ENCODE peak calls at places on chromosomes 4 and X, in seven cellular contexts. I is CD8-positive, alpha-beta T cell; O is IMR-90; P is sigmoid colon; S is GM23338; R is bronchial epithelial cell; F is K562. A is an unnamed sample.

GRCh38 chr4:90127223-90127705 is at the start of gene CCSER1:
- DNase-seq in F (no peak), P (peak; percentile 74), R (peak; percentile 51), O (peak; percentile 1), S (peak; percentile 64), I (no peak), A (peak; percentile 42)

GRCh38 chr4:76993787-76994641 is 44.5 kb downstream of the SEPTIN11 start:
- DNase-seq in R (no peak), S (no peak), P (no peak), I (peak; percentile 68), O (no peak), F (no peak), A (no peak)

GRCh38 chr4:163902417-163902816 is 407.9 kb downstream of the TMA16 start:
- DNase-seq in S (peak; percentile 21), R (no peak), I (no peak), O (no peak), P (no peak), F (no peak), A (no peak)

GRCh38 chr4:76208005-76208765 is 5.4 kb downstream of the SCARB2 start:
- DNase-seq in S (no peak), I (no peak), F (no peak), O (peak; percentile 94), P (peak; percentile 93), R (peak; percentile 91), A (no peak)

GRCh38 chr4:122758033-122758432 is 25.5 kb downstream of the BBS12 start:
- DNase-seq in I (no peak), R (peak; percentile 31), P (no peak), O (peak; percentile 51), S (peak; percentile 75), F (peak; percentile 37), A (no peak)

GRCh38 chr4:37641352-37641751 is 44.8 kb downstream of the RELL1 start:
- DNase-seq in O (no peak), R (peak; percentile 40), F (no peak), P (no peak), S (peak; percentile 27), I (no peak), A (no peak)

GRCh38 chrX:131607796-131608369 is 64.0 kb downstream of the OR13H1 start:
- DNase-seq in P (no peak), R (no peak), O (no peak), F (no peak), I (no peak), S (no peak), A (no peak)

GRCh38 chr4:88599714-88600113 is 7.4 kb downstream of the HERC3 start:
- DNase-seq in P (no peak), O (no peak), I (no peak), S (no peak), R (no peak), F (no peak), A (no peak)

GRCh38 chr4:94995684-94996394 is 238.1 kb downstream of the BMPR1B start:
- DNase-seq in I (no peak), P (no peak), R (peak; percentile 51), O (peak; percentile 29), S (peak; percentile 58), F (no peak), A (no peak)

GRCh38 chr4:189285377-189285776 is 655.3 kb upstream of the FRG1 start:
- DNase-seq in F (peak; percentile 2), P (no peak), S (peak; percentile 51), R (no peak), O (no peak), I (no peak), A (no peak)

GRCh38 chr4:42150653-42151567 is 1.5 kb downstream of the BEND4 start:
- DNase-seq in I (no peak), O (no peak), R (no peak), P (no peak), S (peak; percentile 64), F (no peak), A (no peak)

GRCh38 chr4:103664676-103665075 is 55.1 kb downstream of the TACR3 start:
- DNase-seq in O (no peak), P (no peak), R (no peak), I (no peak), S (no peak), F (no peak), A (no peak)

GRCh38 chr4:73103799-73104503 is 34.4 kb upstream of the COX18 start:
- DNase-seq in S (no peak), P (no peak), O (peak; percentile 32), R (peak; percentile 4), F (peak; percentile 48), I (no peak), A (no peak)

GRCh38 chr4:140156529-140157171 is 2.7 kb upstream of the MAML3 start:
- DNase-seq in F (no peak), S (no peak), R (no peak), O (no peak), I (no peak), P (no peak), A (no peak)

GRCh38 chrX:79719568-79720231 is 294.9 kb upstream of the TBX22 start:
- DNase-seq in O (no peak), P (no peak), I (no peak), R (no peak), S (no peak), F (no peak), A (no peak)

GRCh38 chr4:81883004-81883403 is 411.3 kb upstream of the RASGEF1B start:
- DNase-seq in P (no peak), S (no peak), F (no peak), I (no peak), O (no peak), R (no peak), A (no peak)

GRCh38 chrX:153470411-153471363 is at the start of gene HAUS7:
- DNase-seq in I (peak; percentile 91), P (peak; percentile 94), S (peak; percentile 81), F (peak; percentile 91), R (peak; percentile 56), O (peak; percentile 84), A (peak; percentile 23)

GRCh38 chrX:153473126-153473525 is 2.8 kb upstream of the HAUS7 start:
- DNase-seq in S (no peak), I (no peak), P (no peak), F (no peak), R (no peak), O (no peak), A (no peak)

GRCh38 chrX:153468008-153468580 is 2.3 kb downstream of the HAUS7 start:
- DNase-seq in S (no peak), F (no peak), R (no peak), O (peak; percentile 6), P (peak; percentile 84), I (no peak), A (no peak)

GRCh38 chrX:153471663-153472280 is 1.4 kb upstream of the HAUS7 start:
- DNase-seq in S (no peak), F (no peak), P (no peak), I (no peak), O (peak; percentile 31), R (no peak), A (no peak)

DNA sequence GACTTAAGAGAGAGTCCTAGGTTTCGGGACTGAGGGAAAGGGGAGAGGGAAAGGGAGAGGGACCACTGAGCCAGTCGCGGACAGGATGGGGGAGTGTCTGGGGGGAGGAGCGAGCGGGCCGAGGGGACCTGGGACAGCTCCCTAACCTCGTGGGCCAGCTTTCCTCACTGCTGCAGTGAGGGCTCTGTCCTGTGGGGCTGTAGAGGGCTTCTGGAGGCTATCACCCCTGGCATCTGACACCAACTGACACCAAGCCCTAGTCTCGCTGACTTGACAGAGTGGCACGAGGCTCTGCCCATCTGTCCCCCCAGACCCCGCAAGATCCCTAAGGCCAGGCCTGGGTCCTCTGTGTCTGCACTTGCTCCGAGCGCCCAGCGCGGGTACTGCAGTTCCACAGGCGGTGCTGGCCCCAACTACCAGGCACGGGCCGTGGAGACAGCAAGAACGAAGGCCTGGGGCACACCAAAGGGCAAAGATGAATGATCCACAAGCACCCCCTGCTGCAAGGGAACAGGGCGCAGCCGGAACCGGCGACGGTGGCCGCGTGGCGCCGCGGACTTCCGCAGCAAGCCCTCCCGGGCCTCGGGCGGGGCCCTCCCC is 465 bp downstream of the HAUS7 start:
- DNase-seq in F (peak; percentile 68), S (peak; percentile 17), P (no peak), O (peak; percentile 8), R (peak; percentile 8), I (no peak), A (no peak)
- TF ChIP-seq CTCF in F (no peak), S (no peak), P (no peak), O (peak; percentile 1), R (no peak), I (no peak), A (no peak)

DNA sequence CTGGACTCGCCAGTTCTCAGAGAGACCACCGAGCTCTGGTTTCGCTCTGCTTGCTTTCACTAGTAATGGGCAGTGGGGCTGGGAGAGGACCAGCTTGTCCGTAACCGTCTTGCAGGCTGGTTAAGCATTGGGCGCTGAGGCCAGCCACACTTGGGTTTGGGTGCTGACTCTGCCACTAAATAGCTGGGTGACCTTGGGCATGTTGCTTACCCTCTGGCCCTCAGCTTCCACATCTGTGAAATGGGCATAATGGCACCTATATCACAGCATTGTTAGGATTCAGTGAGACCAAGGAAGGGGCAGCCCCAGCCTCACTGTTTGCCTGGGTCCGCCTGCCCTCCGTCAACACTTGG is 43.5 kb downstream of the EVC start:
- DNase-seq in F (no peak), O (no peak), P (no peak), I (no peak), S (no peak), R (no peak), A (no peak)
- H3K36me3 ChIP-seq in F (no peaks in the 10 kb centered on the region), O (peaks cover 64% of the 10 kb centered on the region), P (peaks cover 89% of the 10 kb centered on the region), I (no peaks in the 10 kb centered on the region), S (no peaks in the 10 kb centered on the region), R (peaks cover 25% of the 10 kb centered on the region), A (peaks cover 6% of the 10 kb centered on the region)

GRCh38 chrX:48597353-48598264 is at the start of gene WDR13:
- DNase-seq in P (peak; percentile 95), R (peak; percentile 90), I (peak; percentile 93), S (peak; percentile 88), O (peak; percentile 93), F (peak; percentile 91), A (peak; percentile 76)

GRCh38 chrX:48595929-48596328 is 1.4 kb upstream of the WDR13 start:
- DNase-seq in S (no peak), I (no peak), P (no peak), R (no peak), O (no peak), F (no peak), A (no peak)

GRCh38 chrX:48599341-48599740 is 2.0 kb downstream of the WDR13 start:
- DNase-seq in S (no peak), I (no peak), P (no peak), F (no peak), R (no peak), O (no peak), A (no peak)

GRCh38 chrX:48600226-48600625 is 2.9 kb downstream of the WDR13 start:
- DNase-seq in F (no peak), S (no peak), I (no peak), P (no peak), O (no peak), R (no peak), A (no peak)

GRCh38 chrX:48598645-48599044 is 1.4 kb downstream of the WDR13 start:
- DNase-seq in S (no peak), R (no peak), P (no peak), O (no peak), I (no peak), F (no peak), A (no peak)
- H3K4me3 ChIP-seq in S (no peak overlapping the region), R (peak overlapping the region; percentile 67), P (peak overlapping the region; percentile 65), O (peak overlapping the region; percentile 62), I (no peak overlapping the region), F (no peak overlapping the region), A (no peak overlapping the region)

DNA sequence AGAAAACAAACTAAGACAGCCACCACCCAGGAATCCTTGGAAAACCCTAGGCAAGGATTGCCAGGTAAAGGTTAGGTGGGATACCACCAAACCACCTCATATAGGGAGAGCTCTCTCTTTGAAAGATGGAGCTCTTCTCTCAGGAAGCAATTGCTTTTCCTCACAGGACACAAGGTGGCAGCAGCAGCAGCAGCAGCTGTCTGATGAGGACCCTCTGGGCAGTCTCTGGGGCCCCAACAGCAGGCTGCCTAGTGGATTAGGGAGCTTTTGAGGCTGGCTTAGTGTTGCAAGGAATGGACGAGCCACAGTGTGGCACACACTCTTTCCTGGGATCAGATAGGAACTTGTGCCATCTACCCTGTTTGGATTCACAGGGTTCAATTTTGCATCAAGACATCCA is 41.4 kb upstream of the CHRDL1 start:
- DNase-seq in S (peak; percentile 65), F (no peak), P (no peak), O (no peak), I (no peak), R (no peak), A (no peak)
- TF ChIP-seq CTCF in S (peak; percentile 44), F (peak; percentile 5), P (no peak), O (no peak), I (no peak), R (peak; percentile 12), A (peak; percentile 26)